ENCODE peak calls at places on chromosomes 3 and 15, in seven cellular contexts. Z, L, S, D, F, I and G are unnamed samples.

GRCh38 chr15:80568298-80568697 is 126.8 kb upstream of the ABHD17C start:
- DNase-seq in L (peak), S (no peak), F (no peak), I (no peak), Z (no peak), D (no peak), G (no peak)

GRCh38 chr15:63439536-63440264 is 58.1 kb upstream of the CA12 start:
- DNase-seq in S (no peak), F (no peak), I (no peak), D (no peak), L (no peak), Z (no peak), G (no peak)

GRCh38 chr3:50464578-50464977 is 38.9 kb downstream of the CACNA2D2 start:
- DNase-seq in F (no peak), Z (no peak), D (no peak), S (no peak), L (no peak), I (no peak), G (no peak)

GRCh38 chr3:56761887-56762605 is 39.7 kb downstream of the ARHGEF3 start:
- DNase-seq in S (no peak), L (peak), I (no peak), D (no peak), Z (no peak), F (no peak), G (no peak)

GRCh38 chr3:169237181-169237580 is 426.3 kb downstream of the MECOM start:
- DNase-seq in Z (no peak), D (no peak), L (peak), I (no peak), F (no peak), S (no peak), G (no peak)

GRCh38 chr15:33454346-33454745 is 143.6 kb downstream of the RYR3 start:
- DNase-seq in F (no peak), L (no peak), S (no peak), D (no peak), Z (no peak), I (no peak), G (no peak)

GRCh38 chr15:63430766-63431451 is 49.3 kb upstream of the CA12 start:
- DNase-seq in D (no peak), S (no peak), L (no peak), I (no peak), Z (no peak), F (no peak), G (no peak)

GRCh38 chr3:115245437-115245836 is 98.3 kb upstream of the ZBTB20 start:
- DNase-seq in Z (peak), L (peak), S (peak), I (no peak), D (peak), F (no peak), G (peak)

GRCh38 chr3:54968546-54969172 is 40.8 kb upstream of the LRTM1 start:
- DNase-seq in D (no peak), Z (no peak), S (no peak), L (peak), I (no peak), F (peak), G (no peak)

GRCh38 chr3:74067296-74067695 is 442.6 kb upstream of the PDZRN3 start:
- DNase-seq in D (no peak), L (no peak), I (no peak), F (peak), Z (no peak), S (no peak), G (no peak)

GRCh38 chr3:23845361-23845760 is 39.6 kb downstream of the UBE2E1 start:
- DNase-seq in I (no peak), S (no peak), Z (no peak), D (no peak), F (no peak), L (no peak), G (no peak)

GRCh38 chr15:49953421-49953820 is 165.6 kb downstream of the ATP8B4 start:
- DNase-seq in S (no peak), L (no peak), D (no peak), Z (no peak), I (no peak), F (peak), G (no peak)

GRCh38 chr3:40741729-40742128 is 217.0 kb downstream of the ZNF621 start:
- DNase-seq in S (no peak), L (peak), I (no peak), F (peak), D (no peak), Z (no peak), G (no peak)

GRCh38 chr3:13716540-13717221 is 163.2 kb downstream of the WNT7A start:
- DNase-seq in Z (no peak), L (no peak), F (no peak), I (no peak), S (peak), D (no peak), G (no peak)

GRCh38 chr3:23877324-23877980 is 39.3 kb downstream of the NKIRAS1 start:
- DNase-seq in I (no peak), F (no peak), S (no peak), L (peak), D (peak), Z (no peak), G (peak)

GRCh38 chr3:79052054-79052681 is 715.6 kb downstream of the ROBO1 start:
- DNase-seq in S (no peak), I (no peak), L (no peak), F (no peak), D (peak), Z (peak), G (no peak)

GRCh38 chr15:77118787-77119410 is 48.0 kb upstream of the TSPAN3 start:
- DNase-seq in D (peak), F (peak), I (no peak), S (no peak), L (peak), Z (peak), G (peak)

GRCh38 chr3:78969483-78969882 is 798.3 kb downstream of the ROBO1 start:
- DNase-seq in I (no peak), F (no peak), Z (no peak), L (peak), S (no peak), D (no peak), G (no peak)

GRCh38 chr3:179898024-179898423 is 138.7 kb downstream of the PEX5L start:
- DNase-seq in I (no peak), F (peak), L (peak), Z (peak), D (peak), S (no peak), G (peak)

GRCh38 chr3:190517696-190518095 is 3.8 kb downstream of the IL1RAP start:
- DNase-seq in D (peak), Z (no peak), L (peak), I (no peak), S (no peak), F (no peak), G (peak)

GRCh38 chr3:161939919-161940693 is 443.5 kb downstream of the OTOL1 start:
- DNase-seq in S (no peak), F (peak), D (no peak), I (no peak), Z (no peak), L (peak), G (no peak)

GRCh38 chr3:156987946-156988345 is 161.8 kb downstream of the LEKR1 start:
- DNase-seq in L (no peak), I (no peak), Z (no peak), S (no peak), F (no peak), D (no peak), G (no peak)

GRCh38 chr15:79978694-79979519 is 7.9 kb upstream of the BCL2A1 start:
- DNase-seq in S (no peak), F (no peak), D (no peak), Z (no peak), L (peak), I (no peak), G (no peak)

GRCh38 chr3:136699271-136699828 is 52.8 kb downstream of the STAG1 start:
- DNase-seq in D (no peak), Z (no peak), I (no peak), F (peak), S (no peak), L (peak), G (no peak)

GRCh38 chr15:61654004-61654740 is 406.1 kb downstream of the VPS13C start:
- DNase-seq in Z (no peak), S (no peak), L (no peak), D (no peak), F (no peak), I (no peak), G (no peak)

GRCh38 chr3:43288366-43288765 is 2.0 kb downstream of the SNRK start:
- DNase-seq in Z (no peak), L (peak), S (no peak), D (no peak), I (no peak), F (no peak), G (peak)

GRCh38 chr3:43287514-43287913 is 1.2 kb downstream of the SNRK start:
- DNase-seq in Z (no peak), S (no peak), F (no peak), D (no peak), I (no peak), L (peak), G (peak)

GRCh38 chr3:43286886-43287301 is 554 bp downstream of the SNRK start:
- DNase-seq in D (no peak), S (no peak), L (no peak), I (no peak), Z (peak), F (peak), G (peak)

GRCh38 chr3:43286115-43286885 is at the start of gene SNRK:
- DNase-seq in S (peak), Z (peak), D (peak), I (peak), L (peak), F (peak), G (peak)

DNA sequence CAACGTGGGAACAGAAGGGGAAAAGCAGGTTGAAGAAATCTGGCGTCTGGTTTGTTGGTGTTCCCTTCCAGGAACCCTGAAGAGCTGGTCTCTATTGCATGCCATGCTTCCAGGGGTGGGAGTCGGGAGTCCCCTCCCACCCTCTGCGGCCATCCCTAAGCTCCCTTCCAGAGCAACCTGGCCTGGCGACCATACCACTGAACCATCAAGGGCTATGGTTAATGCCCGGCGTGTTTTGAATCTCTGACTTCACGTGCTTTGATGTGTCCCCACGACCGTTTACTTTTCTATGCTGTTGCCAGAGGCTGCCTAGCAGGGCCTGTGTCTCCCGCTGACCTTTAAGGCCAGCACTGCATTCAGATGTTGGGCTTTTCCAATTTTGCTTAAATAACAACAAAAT is 696 bp upstream of the SNRK start:
- DNase-seq in F (peak), I (no peak), D (no peak), S (no peak), L (no peak), Z (no peak), G (no peak)
- H3K27ac ChIP-seq in F (no peak), I (peak), D (no peak), S (no peak), L (no peak), Z (no peak), G (peak)

DNA sequence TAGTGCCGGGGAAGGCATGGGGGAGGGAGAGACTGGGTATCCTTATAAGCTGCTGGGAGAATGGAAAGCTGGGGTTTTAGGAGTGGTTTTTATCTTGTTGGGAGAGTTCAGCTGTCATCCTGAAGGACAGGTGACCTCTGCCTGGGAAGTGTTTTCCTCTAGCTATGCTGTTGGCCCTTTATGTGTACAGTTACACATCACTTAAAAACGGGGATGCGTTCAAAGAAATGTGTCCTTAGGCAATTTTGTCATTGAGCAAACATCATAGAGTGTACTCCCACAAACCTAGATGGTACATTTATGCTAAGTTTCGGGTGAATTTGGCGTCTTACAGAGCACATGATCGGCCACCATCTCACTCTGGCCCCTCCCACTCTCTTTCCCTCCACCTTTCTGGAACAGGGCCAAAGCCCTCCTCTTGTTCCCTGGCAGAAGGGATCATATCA is 164.3 kb upstream of the NUDT16 start:
- DNase-seq in Z (peak), S (no peak), F (no peak), L (peak), I (no peak), D (peak), G (peak)
- H3K27ac ChIP-seq in Z (no peak), S (no peak), F (no peak), L (peak), I (peak), D (peak), G (no peak)

DNA sequence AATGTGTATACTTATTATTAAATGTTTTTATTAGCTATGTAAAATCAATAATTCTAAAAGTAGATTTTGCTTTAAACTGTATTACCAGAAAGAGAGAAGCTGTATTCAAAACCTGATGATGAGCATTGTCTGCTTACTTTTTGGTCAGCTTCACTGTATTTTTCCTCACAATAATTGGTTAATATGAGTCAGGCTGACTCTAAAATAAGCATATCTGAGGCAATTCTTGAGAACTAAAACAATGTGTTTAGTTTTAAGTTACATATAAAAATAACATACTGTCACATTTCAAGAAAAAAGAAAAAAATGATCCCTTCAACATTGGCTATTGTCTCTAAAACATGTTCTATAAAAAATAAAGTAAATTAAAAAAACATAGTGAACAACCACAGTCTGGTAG is 66.1 kb downstream of the EPHA3 start:
- DNase-seq in I (no peak), L (no peak), F (no peak), Z (no peak), S (no peak), D (no peak), G (no peak)
- H3K27ac ChIP-seq in I (no peak), L (no peak), F (no peak), Z (no peak), S (no peak), D (no peak), G (no peak)

DNA sequence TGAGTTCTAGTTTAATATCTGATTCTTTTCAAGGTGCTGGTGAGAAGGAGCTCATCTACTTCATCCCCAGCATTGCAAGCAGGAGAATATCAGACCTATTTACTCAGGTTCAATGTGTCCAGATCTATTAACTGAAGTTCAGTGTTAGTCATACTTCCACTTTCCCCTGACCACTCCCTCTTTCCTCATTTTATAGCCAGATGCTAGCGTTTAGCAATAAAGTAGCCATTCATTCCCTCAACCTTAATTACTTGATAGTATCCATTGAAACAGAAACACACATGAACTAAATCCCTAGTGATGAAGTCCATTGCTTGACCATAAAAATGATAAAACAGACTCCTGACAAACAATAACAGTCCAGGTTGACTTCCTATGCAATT is 60.0 kb downstream of the RPL22L1 start:
- DNase-seq in F (no peak), L (peak), S (no peak), Z (no peak), I (no peak), D (no peak), G (peak)
- H3K27ac ChIP-seq in F (no peak), L (no peak), S (no peak), Z (no peak), I (no peak), D (peak), G (no peak)